ENCODE peak calls at places on chromosomes 12 and 14, in six cellular contexts. G, V, M, F, A and E are unnamed samples.

GRCh38 chr12:110577717-110578521 is 5.2 kb downstream of the PPTC7 start:
- DNase-seq in G (no peak), V (peak; percentile 88), M (peak; percentile 92), F (no peak), A (no peak), E (no peak)

GRCh38 chr14:104689620-104690265 is 325 bp downstream of the INF2 start:
- DNase-seq in G (no peak), V (no peak), M (peak; percentile 22), F (no peak), A (no peak), E (no peak)

GRCh38 chr14:104350463-104351185 is 212.2 kb downstream of the KIF26A start:
- DNase-seq in G (no peak), V (no peak), M (no peak), F (no peak), A (no peak), E (no peak)

GRCh38 chr14:34875031-34875922 is at the start of gene BAZ1A:
- DNase-seq in G (peak; percentile 66), V (peak; percentile 91), M (peak; percentile 97), F (peak; percentile 61), A (peak; percentile 92), E (no peak)

GRCh38 chr12:98743362-98743953 is 98.4 kb downstream of the APAF1 start:
- DNase-seq in G (peak; percentile 62), V (peak; percentile 22), M (peak; percentile 33), F (no peak), A (peak; percentile 51), E (no peak)

GRCh38 chr14:54329082-54329695 is 67.6 kb upstream of the CDKN3 start:
- DNase-seq in G (peak; percentile 78), V (peak; percentile 61), M (peak; percentile 74), F (peak; percentile 84), A (peak; percentile 96), E (peak; percentile 64)

GRCh38 chr12:122788387-122788786 is 14.0 kb downstream of the CCDC62 start:
- DNase-seq in G (no peak), V (peak; percentile 41), M (no peak), F (no peak), A (no peak), E (no peak)

GRCh38 chr14:96888593-96888992 is 91.4 kb downstream of the VRK1 start:
- DNase-seq in G (no peak), V (no peak), M (no peak), F (peak; percentile 41), A (peak; percentile 57), E (no peak)

GRCh38 chr14:85921241-85921640 is 391.3 kb downstream of the FLRT2 start:
- DNase-seq in G (no peak), V (no peak), M (no peak), F (no peak), A (no peak), E (no peak)

GRCh38 chr14:47200740-47201139 is 474.7 kb downstream of the MDGA2 start:
- DNase-seq in G (no peak), V (no peak), M (no peak), F (no peak), A (no peak), E (no peak)

GRCh38 chr12:109797905-109798669 is 35.1 kb downstream of the TRPV4 start:
- DNase-seq in G (peak; percentile 73), V (no peak), M (no peak), F (no peak), A (peak; percentile 56), E (peak; percentile 67)

GRCh38 chr14:105883066-105884005 is 357.0 kb downstream of the TMEM121 start:
- DNase-seq in G (no peak), V (no peak), M (no peak), F (no peak), A (no peak), E (no peak)

GRCh38 chr14:46840971-46841729 is 189.6 kb upstream of the RPL10L start:
- DNase-seq in G (no peak), V (no peak), M (peak; percentile 46), F (no peak), A (peak; percentile 59), E (no peak)

GRCh38 chr12:77995436-77996167 is 164.9 kb downstream of the NAV3 start:
- DNase-seq in G (no peak), V (peak; percentile 90), M (peak; percentile 74), F (no peak), A (no peak), E (no peak)

GRCh38 chr14:53152627-53152908 is 555 bp downstream of the DDHD1 start:
- DNase-seq in G (no peak), V (no peak), M (peak; percentile 54), F (no peak), A (no peak), E (no peak)

GRCh38 chr12:13981296-13981962 is at the start of gene GRIN2B:
- DNase-seq in G (peak; percentile 62), V (no peak), M (no peak), F (no peak), A (peak; percentile 41), E (peak; percentile 63)

GRCh38 chr12:31471823-31472222 is 119.1 kb downstream of the DENND5B start:
- DNase-seq in G (no peak), V (no peak), M (no peak), F (no peak), A (no peak), E (no peak)

GRCh38 chr12:57552692-57553321 is 3.0 kb downstream of the KIF5A start:
- DNase-seq in G (no peak), V (peak; percentile 36), M (peak; percentile 78), F (no peak), A (no peak), E (no peak)

GRCh38 chr12:110561471-110562201 is 21.5 kb downstream of the PPTC7 start:
- DNase-seq in G (no peak), V (no peak), M (no peak), F (no peak), A (no peak), E (no peak)

GRCh38 chr12:88725592-88726143 is 145.4 kb upstream of the KITLG start:
- DNase-seq in G (no peak), V (no peak), M (no peak), F (no peak), A (no peak), E (no peak)

GRCh38 chr12:51450816-51451215 is 26.2 kb downstream of the SLC4A8 start:
- DNase-seq in G (peak; percentile 67), V (no peak), M (no peak), F (no peak), A (no peak), E (no peak)

GRCh38 chr12:109269428-109269827 is 39.7 kb downstream of the FOXN4 start:
- DNase-seq in G (no peak), V (no peak), M (no peak), F (no peak), A (no peak), E (no peak)

GRCh38 chr12:26803552-26803951 is 29.4 kb downstream of the ITPR2 start:
- DNase-seq in G (no peak), V (peak; percentile 50), M (peak; percentile 27), F (no peak), A (no peak), E (no peak)

GRCh38 chr14:78202178-78202577 is 32.0 kb downstream of the NRXN3 start:
- DNase-seq in G (no peak), V (no peak), M (no peak), F (no peak), A (no peak), E (no peak)

GRCh38 chr12:42507031-42507430 is 82.5 kb downstream of the PRICKLE1 start:
- DNase-seq in G (no peak), V (no peak), M (no peak), F (no peak), A (no peak), E (no peak)

GRCh38 chr14:67423424-67423823 is 11.5 kb upstream of the PLEK2 start:
- DNase-seq in G (no peak), V (no peak), M (no peak), F (no peak), A (no peak), E (no peak)

GRCh38 chr12:53048033-53048779 is 1.7 kb upstream of the TNS2 start:
- DNase-seq in G (peak; percentile 77), V (no peak), M (peak; percentile 47), F (no peak), A (peak; percentile 86), E (no peak)

GRCh38 chr12:109477185-109477962 is at the start of the genes KCTD10 and UBE3B:
- DNase-seq in G (peak; percentile 92), V (peak; percentile 89), M (peak; percentile 93), F (peak; percentile 89), A (peak; percentile 96), E (no peak)

GRCh38 chr12:41190360-41190759 is 2.2 kb downstream of the PDZRN4 start:
- DNase-seq in G (peak; percentile 32), V (no peak), M (peak; percentile 36), F (no peak), A (peak; percentile 37), E (no peak)

GRCh38 chr12:67391656-67392055 is 122.5 kb downstream of the CAND1 start:
- DNase-seq in G (no peak), V (no peak), M (no peak), F (no peak), A (no peak), E (no peak)
- H2BK15ac ChIP-seq in G (no peak overlapping the region), V (no peak overlapping the region), M (no peak overlapping the region), F (no peak overlapping the region), A (no peak overlapping the region), E (no peak overlapping the region)

GRCh38 chr14:71621276-71621675 is 311.0 kb upstream of the RGS6 start:
- DNase-seq in G (no peak), V (peak; percentile 6), M (no peak), F (no peak), A (peak; percentile 74), E (no peak)
- H2BK5ac ChIP-seq in G (no peak overlapping the region), V (peak overlapping the region; percentile 54), M (no peak overlapping the region), F (no peak overlapping the region), A (no peak overlapping the region), E (no peak overlapping the region)

GRCh38 chr12:113858828-113859386 is 107.2 kb downstream of the RBM19 start:
- DNase-seq in G (no peak), V (no peak), M (no peak), F (no peak), A (no peak), E (no peak)
- H2BK15ac ChIP-seq in G (no peak overlapping the region), V (no peak overlapping the region), M (no peak overlapping the region), F (peak overlapping the region; percentile 18), A (no peak overlapping the region), E (peak overlapping the region; percentile 29)

GRCh38 chr14:64758025-64758521 is 53.8 kb downstream of the PLEKHG3 start:
- DNase-seq in G (no peak), V (peak; percentile 66), M (peak; percentile 36), F (no peak), A (peak; percentile 88), E (no peak)

GRCh38 chr14:64756712-64757111 is 52.5 kb downstream of the PLEKHG3 start:
- DNase-seq in G (no peak), V (no peak), M (no peak), F (no peak), A (no peak), E (no peak)

GRCh38 chr14:64755661-64756265 is 51.5 kb downstream of the PLEKHG3 start:
- DNase-seq in G (no peak), V (peak; percentile 21), M (peak; percentile 18), F (no peak), A (no peak), E (no peak)

GRCh38 chr14:64758711-64759554 is 54.7 kb downstream of the PLEKHG3 start:
- DNase-seq in G (no peak), V (peak; percentile 97), M (peak; percentile 89), F (no peak), A (peak; percentile 92), E (no peak)

DNA sequence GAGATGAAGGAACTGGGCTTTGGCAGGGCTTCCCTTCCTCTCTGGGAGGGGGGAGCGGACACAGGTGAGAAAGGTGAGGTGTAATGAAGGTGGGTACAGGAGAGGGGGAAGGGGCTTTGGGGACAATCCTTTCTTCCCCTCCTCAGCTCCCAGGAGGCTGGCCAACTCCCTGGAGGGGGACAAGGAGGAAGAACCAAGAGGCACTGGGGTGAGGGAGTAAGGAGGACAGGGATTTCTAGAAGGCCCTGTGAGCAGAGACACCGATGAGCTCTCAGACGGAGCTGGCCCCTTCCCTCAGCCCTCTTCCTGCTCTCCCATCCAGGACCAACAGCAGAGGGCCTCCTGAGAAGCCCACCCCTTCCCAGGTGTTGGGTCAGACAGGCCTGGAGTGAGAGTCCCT is 53.4 kb downstream of the PLEKHG3 start:
- DNase-seq in G (no peak), V (no peak), M (no peak), F (no peak), A (no peak), E (no peak)
- H2BK5ac ChIP-seq in G (no peak overlapping the region), V (peak overlapping the region; percentile 9), M (peak overlapping the region; percentile 45), F (no peak overlapping the region), A (peak overlapping the region; percentile 78), E (peak overlapping the region; percentile 19)